ENCODE peak calls at places on chromosomes 16 and 17, in nine cellular contexts. J is astrocyte; M is RWPE2; G is cardiac fibroblast; A is activated T-helper 9 cell treated with anti-CD3 and anti-CD28 coated beads, Interleukin-2, amount 50 U/mL, for 16 hours; B is kidney glomerular epithelial cell; R is stimulated activated CD4-positive, alpha-beta T cell treated with anti-CD3 and anti-CD28 coated beads, Interleukin-1b, Interleukin-23, amount 100 ng/mL, for 48 hours; K is RWPE1; O is activated T-cell treated with anti-CD3 and anti-CD28 coated beads for 1 hour. V is an unnamed sample.

GRCh38 chr16:8852534-8852933 is 16.3 kb downstream of the CARHSP1 start:
- DNase-seq in J (no peak), M (peak), G (no peak), A (no peak), B (no peak), R (no peak), K (no peak), O (no peak), V (no peak)

GRCh38 chr17:80539022-80539421 is 5.6 kb upstream of the RPTOR start:
- DNase-seq in J (no peak), M (no peak), G (no peak), A (no peak), B (no peak), R (no peak), K (no peak), O (no peak), V (no peak)

GRCh38 chr16:23432176-23433128 is 20.5 kb downstream of the COG7 start:
- DNase-seq in J (peak), M (no peak), G (no peak), A (no peak), B (no peak), R (no peak), K (no peak), O (no peak), V (no peak)

GRCh38 chr16:25194285-25194878 is 22.4 kb upstream of the AQP8 start:
- DNase-seq in J (no peak), M (no peak), G (no peak), A (no peak), B (no peak), R (no peak), K (no peak), O (no peak), V (no peak)

GRCh38 chr16:77449208-77449607 is 14.4 kb upstream of the ADAMTS18 start:
- DNase-seq in J (no peak), M (no peak), G (no peak), A (no peak), B (no peak), R (no peak), K (no peak), O (no peak), V (no peak)

GRCh38 chr17:29341726-29342125 is 47.8 kb upstream of the NUFIP2 start:
- DNase-seq in J (no peak), M (no peak), G (peak), A (no peak), B (no peak), R (no peak), K (peak), O (no peak), V (no peak)

GRCh38 chr16:46972429-46972970 is 974 bp downstream of the DNAJA2 start:
- DNase-seq in J (peak), M (no peak), G (peak), A (no peak), B (peak), R (no peak), K (peak), O (no peak), V (no peak)

GRCh38 chr16:4160663-4161436 is 44.6 kb upstream of the ADCY9 start:
- DNase-seq in J (no peak), M (no peak), G (peak), A (no peak), B (no peak), R (no peak), K (no peak), O (no peak), V (no peak)

GRCh38 chr16:1734123-1734522 is 28.1 kb downstream of the MAPK8IP3 start:
- DNase-seq in J (no peak), M (no peak), G (no peak), A (no peak), B (no peak), R (no peak), K (no peak), O (no peak), V (no peak)

GRCh38 chr17:57519199-57519598 is 225.9 kb downstream of the CCDC182 start:
- DNase-seq in J (peak), M (no peak), G (no peak), A (no peak), B (peak), R (no peak), K (no peak), O (no peak), V (no peak)

GRCh38 chr17:841313-841712 is 59.2 kb downstream of the MRM3 start:
- DNase-seq in J (no peak), M (no peak), G (no peak), A (no peak), B (no peak), R (no peak), K (no peak), O (no peak), V (no peak)

GRCh38 chr17:9056566-9056965 is 35.3 kb downstream of the NTN1 start:
- DNase-seq in J (no peak), M (no peak), G (no peak), A (no peak), B (no peak), R (no peak), K (no peak), O (no peak), V (no peak)

GRCh38 chr16:79286646-79287423 is 313.7 kb downstream of the MAF start:
- DNase-seq in J (no peak), M (no peak), G (no peak), A (peak), B (no peak), R (peak), K (no peak), O (peak), V (no peak)

GRCh38 chr17:45405250-45406086 is 27.2 kb downstream of the ARHGAP27 start:
- DNase-seq in J (no peak), M (no peak), G (no peak), A (no peak), B (no peak), R (no peak), K (no peak), O (no peak), V (peak)

GRCh38 chr17:5745091-5745820 is 160.9 kb upstream of the NLRP1 start:
- DNase-seq in J (no peak), M (no peak), G (no peak), A (no peak), B (no peak), R (no peak), K (no peak), O (no peak), V (no peak)

GRCh38 chr16:82360024-82360783 is 190.2 kb upstream of the MPHOSPH6 start:
- DNase-seq in J (no peak), M (no peak), G (no peak), A (no peak), B (no peak), R (no peak), K (no peak), O (no peak), V (no peak)

GRCh38 chr16:1300664-1301476 is 8.6 kb upstream of the UBE2I start:
- DNase-seq in J (no peak), M (no peak), G (peak), A (peak), B (peak), R (peak), K (no peak), O (peak), V (no peak)

GRCh38 chr17:45973099-45973838 is 25.8 kb upstream of the STH start:
- DNase-seq in J (no peak), M (no peak), G (no peak), A (no peak), B (no peak), R (no peak), K (no peak), O (no peak), V (no peak)

GRCh38 chr17:51229889-51230288 is 30.0 kb downstream of the MBTD1 start:
- DNase-seq in J (no peak), M (no peak), G (no peak), A (no peak), B (no peak), R (no peak), K (no peak), O (no peak), V (no peak)

GRCh38 chr16:27879601-27880247 is 183.8 kb downstream of the GSG1L start:
- DNase-seq in J (no peak), M (no peak), G (no peak), A (no peak), B (no peak), R (no peak), K (no peak), O (no peak), V (no peak)

GRCh38 chr16:48958681-48959080 is 323.0 kb downstream of the CBLN1 start:
- DNase-seq in J (peak), M (no peak), G (peak), A (no peak), B (no peak), R (no peak), K (no peak), O (no peak), V (no peak)

GRCh38 chr16:50862818-50863672 is 121.2 kb downstream of the CYLD start:
- DNase-seq in J (no peak), M (no peak), G (no peak), A (no peak), B (no peak), R (no peak), K (no peak), O (no peak), V (no peak)

GRCh38 chr17:57707892-57708291 is 37.2 kb downstream of the CCDC182 start:
- DNase-seq in J (no peak), M (no peak), G (no peak), A (no peak), B (no peak), R (no peak), K (no peak), O (no peak), V (peak)

GRCh38 chr17:80524150-80524712 is 20.4 kb upstream of the RPTOR start:
- DNase-seq in J (no peak), M (no peak), G (no peak), A (no peak), B (no peak), R (no peak), K (no peak), O (no peak), V (no peak)

GRCh38 chr17:80021600-80021999 is 14.1 kb downstream of the TBC1D16 start:
- DNase-seq in J (no peak), M (no peak), G (no peak), A (no peak), B (no peak), R (no peak), K (no peak), O (no peak), V (no peak)

GRCh38 chr16:67397812-67398545 is 4.7 kb upstream of the TPPP3 start:
- DNase-seq in J (no peak), M (no peak), G (no peak), A (no peak), B (peak), R (no peak), K (no peak), O (no peak), V (no peak)

GRCh38 chr16:68086336-68086821 is 1.2 kb downstream of the NFATC3 start:
- DNase-seq in J (peak), M (no peak), G (no peak), A (no peak), B (peak), R (no peak), K (peak), O (no peak), V (no peak)